ENCODE peak calls at places on chromosomes 7 and 10, in nine cellular contexts. T is hepatocyte; G is GM23248; D is effector memory CD4-positive, alpha-beta T cell; B is WERI-Rb-1; L is breast epithelium; J is ascending aorta; K is body of pancreas; I is mesenchymal stem cell. M is an unnamed sample. For H3K36me3, the result is how much of the 10 kb centered on the place peaks cover.

GRCh38 chr7:69190738-69191137 is 407.5 kb upstream of the AUTS2 start:
- DNase-seq in I (no peak), B (no peak), G (no peak), K (no peak), T (no peak), D (no peak), J (no peak), L (no peak), M (no peak)

GRCh38 chr10:44383749-44384600 is 922 bp downstream of the CXCL12 start:
- DNase-seq in L (no peak), D (no peak), J (no peak), T (peak), G (peak), I (peak), K (peak), B (no peak), M (no peak)

GRCh38 chr10:125840955-125841354 is 17.6 kb downstream of the BCCIP start:
- DNase-seq in K (no peak), L (no peak), B (no peak), I (no peak), G (no peak), J (no peak), T (no peak), D (no peak), M (no peak)

GRCh38 chr7:17374654-17375053 is 76.2 kb downstream of the AHR start:
- DNase-seq in D (no peak), I (no peak), B (no peak), J (no peak), G (peak), K (no peak), T (no peak), L (no peak), M (no peak)

GRCh38 chr10:42963302-42963701 is 113.6 kb upstream of the RET start:
- DNase-seq in G (no peak), J (no peak), L (peak), K (peak), B (no peak), I (no peak), T (no peak), D (no peak), M (no peak)

GRCh38 chr7:77348371-77348813 is 67.8 kb downstream of the GSAP start:
- DNase-seq in I (peak), L (no peak), J (no peak), T (no peak), D (no peak), K (peak), B (no peak), G (peak), M (no peak)

GRCh38 chr7:36784991-36785940 is 61.0 kb upstream of the AOAH start:
- DNase-seq in K (peak), D (peak), G (no peak), L (peak), B (no peak), T (no peak), J (peak), I (no peak), M (no peak)

GRCh38 chr7:2551418-2551817 is 3.9 kb downstream of the BRAT1 start:
- DNase-seq in B (no peak), K (no peak), T (no peak), L (no peak), D (no peak), I (no peak), J (no peak), G (no peak), M (no peak)

GRCh38 chr7:29482056-29482455 is 81.6 kb upstream of the PRR15 start:
- DNase-seq in B (no peak), L (no peak), G (no peak), T (no peak), J (no peak), K (no peak), I (no peak), D (no peak), M (no peak)

GRCh38 chr7:29484280-29484679 is 79.4 kb upstream of the PRR15 start:
- DNase-seq in G (no peak), D (no peak), B (no peak), K (no peak), T (no peak), I (no peak), L (no peak), J (no peak), M (no peak)

GRCh38 chr7:29480934-29481625 is 82.6 kb upstream of the PRR15 start:
- DNase-seq in B (no peak), I (no peak), L (no peak), J (no peak), K (no peak), D (no peak), G (no peak), T (no peak), M (no peak)

GRCh38 chr7:29485376-29486190 is 78.1 kb upstream of the PRR15 start:
- DNase-seq in T (no peak), K (no peak), I (no peak), D (no peak), B (peak), L (no peak), J (no peak), G (no peak), M (no peak)

GRCh38 chr7:29483219-29484104 is 80.2 kb upstream of the PRR15 start:
- DNase-seq in B (no peak), D (no peak), I (peak), K (no peak), G (no peak), T (no peak), L (no peak), J (no peak), M (no peak)
- H3K36me3 ChIP-seq in B (under half), D (under half), I (under half), K (under half), G (under half), T (under half), L (under half), J (under half), M (under half)

DNA sequence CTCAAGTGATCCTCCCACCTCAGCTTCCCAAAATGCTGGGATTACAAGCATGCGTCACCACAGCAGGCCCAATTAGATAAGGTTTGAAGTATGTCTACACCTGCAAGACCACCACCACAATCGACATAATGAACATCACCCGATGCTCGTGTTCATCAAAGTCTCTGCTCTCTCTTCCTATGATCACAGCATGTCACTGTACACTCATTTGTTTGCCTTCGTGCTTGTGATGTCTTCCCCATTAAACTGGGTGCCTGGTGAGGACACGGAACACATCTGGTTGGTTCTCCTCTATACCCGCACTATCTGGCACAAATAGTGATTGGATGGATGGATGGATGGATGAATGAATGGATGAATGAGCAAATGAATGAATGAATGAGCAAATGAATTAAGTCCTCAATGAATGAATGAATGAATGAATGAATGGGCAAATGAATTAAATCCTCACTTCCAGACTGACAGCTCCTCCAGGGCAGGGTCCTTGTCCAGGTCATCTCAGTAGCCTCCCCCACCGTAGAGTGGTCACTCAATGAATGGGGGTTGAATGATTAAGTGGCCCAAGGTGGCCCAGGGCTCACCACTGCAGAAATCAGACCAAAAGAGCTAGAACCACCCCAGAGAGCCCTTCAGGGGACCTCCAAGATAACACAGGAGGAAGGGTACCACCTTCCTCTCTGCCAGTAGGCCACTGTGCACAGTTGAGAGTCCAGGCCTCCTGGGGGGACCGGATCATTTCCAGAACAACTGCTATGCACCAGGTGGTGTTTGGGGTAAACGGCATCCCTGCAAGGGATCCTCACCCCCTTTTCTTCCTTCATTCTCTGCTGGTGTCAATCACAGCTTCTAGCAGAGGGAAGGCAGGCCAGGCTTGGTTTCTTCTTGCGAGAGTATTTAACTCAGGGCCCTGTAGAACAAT is 101.9 kb upstream of the TNRC18 start:
- DNase-seq in G (peak), B (no peak), J (no peak), I (peak), K (no peak), T (peak), L (peak), D (no peak), M (no peak)
- H3K4me3 ChIP-seq in G (peak), B (no peak), J (peak), I (no peak), K (no peak), T (no peak), L (no peak), D (no peak), M (peak)

GRCh38 chr10:22246680-22247391 is 29.0 kb upstream of the EBLN1 start:
- DNase-seq in D (peak), T (peak), L (no peak), I (peak), J (no peak), B (no peak), K (no peak), G (peak), M (no peak)
- H3K27ac ChIP-seq in D (peak), T (peak), L (no peak), I (no peak), J (no peak), B (no peak), K (no peak), G (peak), M (no peak)

GRCh38 chr10:78004215-78005026 is 24.9 kb downstream of the POLR3A start:
- DNase-seq in I (no peak), T (no peak), B (peak), G (no peak), J (no peak), K (peak), D (no peak), L (no peak), M (no peak)

GRCh38 chr10:78000206-78000605 is 29.1 kb downstream of the POLR3A start:
- DNase-seq in G (no peak), J (no peak), I (no peak), T (no peak), B (no peak), K (no peak), D (no peak), L (no peak), M (no peak)

GRCh38 chr10:78002541-78003284 is 26.6 kb downstream of the POLR3A start:
- DNase-seq in B (no peak), G (peak), I (no peak), J (no peak), L (no peak), D (no peak), K (no peak), T (no peak), M (no peak)

GRCh38 chr10:78000956-78001472 is 28.3 kb downstream of the POLR3A start:
- DNase-seq in T (no peak), J (no peak), B (no peak), I (no peak), G (no peak), K (no peak), L (no peak), D (no peak), M (no peak)
- H3K36me3 ChIP-seq in T (under half), J (half or more), B (half or more), I (half or more), G (half or more), K (under half), L (under half), D (half or more), M (half or more)

DNA sequence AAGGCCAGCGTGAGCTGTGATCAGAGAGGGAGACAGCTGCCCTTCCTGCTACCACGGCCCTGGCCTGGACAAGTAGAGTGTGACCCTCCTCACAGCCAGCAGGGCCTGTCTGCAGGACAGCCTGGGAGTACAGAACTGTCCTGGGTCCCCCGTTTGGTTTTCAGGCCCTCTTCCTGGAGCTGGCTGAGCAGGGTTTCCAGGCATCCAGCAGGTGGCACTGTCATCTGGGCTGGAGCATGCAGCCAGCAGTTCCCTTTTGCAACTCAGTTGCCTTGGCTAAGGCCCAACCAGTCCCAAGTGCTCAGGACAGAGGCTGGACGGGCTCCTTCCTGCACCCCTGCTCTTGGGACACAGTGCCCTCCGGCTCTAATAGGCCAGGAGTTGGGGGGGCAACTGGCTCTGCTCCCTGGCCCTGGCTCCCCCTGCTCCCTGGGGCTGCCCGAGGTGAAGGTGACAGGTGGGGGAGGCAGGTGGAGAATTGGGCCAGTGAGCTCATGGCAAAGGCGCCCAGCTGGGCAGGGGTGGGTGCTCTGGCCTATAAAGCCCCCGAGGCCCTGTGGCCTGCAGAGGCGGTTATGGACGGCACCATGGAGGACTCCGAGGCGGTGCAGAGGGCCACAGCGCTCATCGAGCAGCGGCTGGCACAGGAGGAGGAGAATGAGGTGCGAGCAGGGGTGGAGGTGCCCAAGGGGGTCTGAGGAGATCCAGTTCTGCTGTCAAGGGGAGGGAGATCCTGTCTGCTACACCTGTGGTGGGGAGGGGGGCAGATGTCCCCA is at the start of gene ANKRD2:
- DNase-seq in G (peak), J (no peak), B (peak), K (peak), D (peak), L (peak), I (peak), T (peak), M (no peak)
- H3K4me3 ChIP-seq in G (no peak), J (no peak), B (no peak), K (no peak), D (no peak), L (no peak), I (no peak), T (no peak), M (no peak)

GRCh38 chr7:26858229-26858568 is 6.2 kb downstream of the SKAP2 start:
- DNase-seq in T (no peak), J (no peak), I (no peak), G (no peak), L (no peak), K (no peak), D (no peak), B (no peak), M (no peak)
- H3K27ac ChIP-seq in T (no peak), J (peak), I (peak), G (no peak), L (peak), K (no peak), D (no peak), B (no peak), M (peak)